ENCODE peak calls at places on chromosomes 4 and X, in ten cellular contexts. F, J, I, G, U, V, S, L, D and T are unnamed samples.
A peak's percentile ranks its signal among the peaks of the same experiment; 100 is the strongest.

GRCh38 chr4:43843501-43843900 is 605.1 kb downstream of the KCTD8 start:
- DNase-seq in D (peak; percentile 11), J (peak; percentile 14), F (no peak), U (no peak), G (peak; percentile 37), S (no peak), L (no peak), I (no peak), V (no peak), T (no peak)

GRCh38 chr4:39970559-39971270 is 7.0 kb downstream of the PDS5A start:
- DNase-seq in L (peak; percentile 71), F (no peak), I (peak; percentile 29), V (no peak), G (peak; percentile 69), U (peak; percentile 57), J (peak; percentile 39), D (peak; percentile 1), S (no peak), T (no peak)

GRCh38 chrX:50818986-50819385 is 5.0 kb upstream of the SHROOM4 start:
- DNase-seq in S (no peak), J (no peak), V (no peak), I (no peak), U (no peak), L (no peak), D (no peak), F (no peak), G (no peak), T (no peak)

GRCh38 chr4:164779811-164780216 is 25.9 kb downstream of the SMIM31 start:
- DNase-seq in D (peak; percentile 68), F (no peak), S (no peak), G (peak; percentile 52), L (peak; percentile 30), I (peak; percentile 35), U (peak; percentile 60), J (peak; percentile 64), V (no peak), T (peak; percentile 41)

GRCh38 chr4:75514949-75515612 is 808 bp downstream of the THAP6 start:
- DNase-seq in L (no peak), V (no peak), D (peak; percentile 4), U (peak; percentile 1), J (no peak), I (no peak), S (no peak), F (no peak), G (no peak), T (no peak)

GRCh38 chr4:52192697-52193096 is 141.6 kb downstream of the SPATA18 start:
- DNase-seq in D (peak; percentile 7), V (no peak), I (no peak), G (no peak), S (no peak), F (no peak), J (no peak), U (no peak), L (no peak), T (peak; percentile 94)

GRCh38 chrX:68343551-68343950 is 89.7 kb downstream of the OPHN1 start:
- DNase-seq in I (no peak), J (no peak), S (peak; percentile 3), F (no peak), D (no peak), U (no peak), V (no peak), L (no peak), G (no peak), T (peak; percentile 1)

GRCh38 chr4:76954489-76954888 is 4.9 kb downstream of the SEPTIN11 start:
- DNase-seq in G (no peak), J (no peak), L (no peak), V (no peak), F (no peak), D (no peak), I (no peak), U (no peak), S (no peak), T (no peak)

GRCh38 chrX:131746491-131746968 is 202.7 kb downstream of the OR13H1 start:
- DNase-seq in J (no peak), G (no peak), F (no peak), V (peak; percentile 95), I (peak; percentile 92), L (peak; percentile 67), S (no peak), D (no peak), U (no peak), T (peak; percentile 2)

GRCh38 chr4:99651811-99652545 is 5.7 kb downstream of the C4orf54 start:
- DNase-seq in F (no peak), G (no peak), U (no peak), S (no peak), I (no peak), V (peak; percentile 84), L (no peak), D (no peak), J (no peak), T (no peak)

GRCh38 chr4:122252584-122252983 is 100.5 kb downstream of the BLTP1 start:
- DNase-seq in G (no peak), I (no peak), F (no peak), U (no peak), V (no peak), D (no peak), L (no peak), J (no peak), S (no peak), T (no peak)

GRCh38 chr4:186727977-186728519 is 4.4 kb upstream of the FAT1 start:
- DNase-seq in D (peak; percentile 75), L (peak; percentile 20), S (no peak), I (peak; percentile 72), G (peak; percentile 44), U (peak; percentile 77), J (peak; percentile 51), V (no peak), F (no peak), T (no peak)

GRCh38 chr4:189049682-189050081 is 891.0 kb upstream of the FRG1 start:
- DNase-seq in V (no peak), J (no peak), I (no peak), L (no peak), F (no peak), G (no peak), U (no peak), D (peak; percentile 19), S (no peak), T (no peak)

GRCh38 chr4:181566490-181566889 is 676.7 kb upstream of the TENM3 start:
- DNase-seq in D (no peak), U (no peak), F (no peak), G (no peak), V (no peak), I (no peak), S (peak; percentile 50), L (no peak), J (peak; percentile 5), T (peak; percentile 50)

GRCh38 chr4:3318561-3319021 is 25.8 kb downstream of the RGS12 start:
- DNase-seq in V (no peak), I (peak; percentile 19), S (no peak), U (no peak), D (peak; percentile 67), F (no peak), J (no peak), L (no peak), G (no peak), T (no peak)
- TF ChIP-seq CTCF in V (no peak), I (no peak), S (no peak), U (no peak), D (peak; percentile 51), F (no peak), J (no peak), L (no peak), G (no peak), T (no peak)

GRCh38 chr4:180156684-180157083 is 2086.5 kb upstream of the TENM3 start:
- DNase-seq in G (no peak), F (no peak), J (no peak), V (no peak), S (no peak), L (no peak), U (no peak), I (no peak), D (no peak), T (no peak)
- H3K4me3 ChIP-seq in G (no peak overlapping the region), F (no peak overlapping the region), J (no peak overlapping the region), V (no peak overlapping the region), S (no peak overlapping the region), L (no peak overlapping the region), U (no peak overlapping the region), I (no peak overlapping the region), D (no peak overlapping the region), T (no peak overlapping the region)

GRCh38 chr4:85406185-85406584 is 68.8 kb upstream of the ARHGAP24 start:
- DNase-seq in D (no peak), J (no peak), G (no peak), L (no peak), I (no peak), S (no peak), U (no peak), F (no peak), V (no peak), T (no peak)
- TF ChIP-seq CTCF in D (no peak), J (no peak), G (no peak), L (no peak), I (no peak), S (no peak), U (no peak), F (no peak), V (no peak), T (no peak)

DNA sequence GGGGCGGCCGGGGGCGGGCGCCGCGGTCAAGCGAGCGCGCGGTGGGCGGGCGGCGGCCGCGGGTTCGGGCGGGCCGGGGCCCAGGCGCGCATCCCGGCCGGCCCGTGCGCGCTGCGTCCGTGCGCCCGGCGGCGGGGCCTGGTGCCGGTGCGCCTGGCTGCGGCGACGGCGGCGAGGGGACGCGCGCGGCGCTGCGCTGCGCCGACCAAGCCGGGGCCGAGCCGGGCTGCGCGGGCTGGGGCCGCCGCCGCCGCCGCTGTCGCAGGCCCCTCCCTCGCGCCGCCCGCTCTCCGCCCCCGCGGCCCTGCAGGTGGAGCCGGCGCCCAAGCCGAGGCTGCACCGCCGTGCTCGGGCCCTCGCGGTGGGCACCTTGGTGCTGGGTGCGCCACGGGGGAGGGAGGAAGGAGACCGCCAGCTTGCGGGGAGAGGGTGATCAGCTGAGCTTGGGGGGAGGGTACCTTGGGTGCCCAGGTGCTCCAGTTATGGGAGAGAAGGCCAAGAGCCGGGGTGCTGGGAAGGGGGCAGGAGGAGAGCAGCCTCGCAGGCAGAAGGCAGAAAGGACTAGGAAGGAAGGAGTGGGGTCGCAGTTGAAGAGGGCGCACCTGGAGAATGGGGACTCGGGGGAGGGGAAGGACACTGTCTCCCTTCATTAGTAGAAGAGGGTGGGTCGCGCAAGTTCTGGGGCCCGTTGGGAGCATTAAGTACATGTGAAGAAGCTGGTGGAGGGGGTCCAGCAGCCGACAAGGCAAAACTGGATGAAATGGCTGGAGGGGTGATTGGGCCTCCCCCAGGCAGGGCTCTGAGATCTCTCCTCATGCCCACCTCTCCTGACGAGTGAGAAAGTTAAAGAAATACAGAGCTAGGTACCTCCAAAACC is at the start of gene PPP2R2C:
- DNase-seq in S (no peak), U (no peak), V (peak; percentile 73), L (peak; percentile 52), F (no peak), J (no peak), D (peak; percentile 82), I (peak; percentile 26), G (no peak), T (no peak)
- H3K4me3 ChIP-seq in S (no peak within 1 kb of the TSS), U (no peak within 1 kb of the TSS), V (peak within 1 kb of the TSS; percentile 18), L (peak within 1 kb of the TSS; percentile 69), F (peak within 1 kb of the TSS; percentile 58), J (no peak within 1 kb of the TSS), D (peak within 1 kb of the TSS; percentile 68), I (peak within 1 kb of the TSS; percentile 84), G (no peak within 1 kb of the TSS), T (no peak within 1 kb of the TSS)

DNA sequence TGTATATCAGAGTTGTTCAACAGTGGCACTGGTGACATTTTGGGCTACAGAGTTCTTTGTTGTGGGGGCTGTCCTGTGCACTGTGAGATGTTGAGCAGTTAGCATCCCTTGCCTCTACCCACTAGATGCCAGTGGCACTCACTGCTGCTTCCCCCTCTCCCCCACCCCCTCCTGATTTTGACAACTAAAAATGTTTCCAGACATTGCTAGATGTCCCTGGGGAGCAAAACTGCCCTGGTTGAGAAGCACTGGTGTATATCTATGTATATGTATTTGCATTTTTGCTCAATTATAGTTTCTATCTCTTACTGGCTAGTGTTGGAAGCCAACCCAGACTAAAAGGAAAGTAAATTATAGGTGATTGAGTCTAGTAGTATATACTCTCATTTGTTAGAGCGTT is 2.4 kb downstream of the TMEM131L start:
- DNase-seq in L (no peak), J (no peak), V (no peak), F (no peak), G (no peak), U (no peak), S (no peak), I (no peak), D (no peak), T (peak; percentile 10)
- TF ChIP-seq CTCF in L (no peak), J (no peak), V (no peak), F (no peak), G (no peak), U (no peak), S (no peak), I (no peak), D (no peak), T (no peak)